ENCODE peak calls at places on chromosomes 11 and 22, in five cellular contexts. H is cardiac muscle cell, N is HCT116, Z is ascending aorta, B is HT-29. K is an unnamed sample.

GRCh38 chr11:134784046-134784445 is 372.0 kb upstream of the B3GAT1 start:
- DNase-seq in H (no peak), N (no peak), Z (no peak), B (no peak), K (no peak)

GRCh38 chr11:114082415-114082748 is 22.9 kb downstream of the ZBTB16 start:
- DNase-seq in H (peak; percentile 79), N (no peak), Z (peak; percentile 80), B (no peak), K (no peak)

GRCh38 chr11:112797072-112797471 is 164.1 kb upstream of the NCAM1 start:
- DNase-seq in H (no peak), N (no peak), Z (no peak), B (no peak), K (no peak)

GRCh38 chr11:94641167-94641761 is 74.1 kb downstream of the PIWIL4 start:
- DNase-seq in H (peak; percentile 64), N (no peak), Z (no peak), B (no peak), K (no peak)

GRCh38 chr11:61892085-61892370 is 683 bp upstream of the FADS3 start:
- DNase-seq in H (no peak), N (no peak), Z (no peak), B (no peak), K (no peak)

GRCh38 chr11:69355959-69356702 is 62.2 kb downstream of the MYEOV start:
- DNase-seq in H (no peak), N (no peak), Z (no peak), B (no peak), K (no peak)

GRCh38 chr11:9689721-9690120 is 25.8 kb downstream of the SWAP70 start:
- DNase-seq in H (peak; percentile 30), N (no peak), Z (no peak), B (no peak), K (no peak)

GRCh38 chr11:132077416-132077815 is 707.0 kb downstream of the NTM start:
- DNase-seq in H (no peak), N (no peak), Z (no peak), B (no peak), K (no peak)

GRCh38 chr11:66800720-66801428 is 42.4 kb upstream of the RCE1 start:
- DNase-seq in H (no peak), N (no peak), Z (no peak), B (no peak), K (no peak)

GRCh38 chr11:35969089-35970046 is 25.5 kb downstream of the LDLRAD3 start:
- DNase-seq in H (no peak), N (no peak), Z (no peak), B (peak; percentile 9), K (no peak)

GRCh38 chr22:21952586-21953571 is at the start of gene PPM1F:
- DNase-seq in H (peak; percentile 76), N (no peak), Z (peak; percentile 92), B (peak; percentile 65), K (no peak)

GRCh38 chr11:65114538-65115171 is 2.8 kb downstream of the ZNHIT2 start:
- DNase-seq in H (no peak), N (no peak), Z (no peak), B (no peak), K (no peak)

GRCh38 chr11:17511571-17511970 is 32.6 kb downstream of the USH1C start:
- DNase-seq in H (no peak), N (no peak), Z (no peak), B (no peak), K (no peak)

GRCh38 chr11:127996825-127997224 is 590.5 kb downstream of the ETS1 start:
- DNase-seq in H (peak; percentile 35), N (no peak), Z (no peak), B (no peak), K (no peak)

GRCh38 chr11:6630632-6631291 is 11.5 kb upstream of the TPP1 start:
- DNase-seq in H (no peak), N (no peak), Z (no peak), B (no peak), K (no peak)

GRCh38 chr11:35935390-35935789 is 8.5 kb upstream of the LDLRAD3 start:
- DNase-seq in H (no peak), N (no peak), Z (no peak), B (no peak), K (no peak)

GRCh38 chr11:2551131-2551530 is 106.3 kb downstream of the KCNQ1 start:
- DNase-seq in H (no peak), N (no peak), Z (peak; percentile 40), B (no peak), K (no peak)

GRCh38 chr11:105718641-105719040 is 108.8 kb downstream of the GRIA4 start:
- DNase-seq in H (no peak), N (no peak), Z (no peak), B (no peak), K (no peak)